ENCODE peak calls at places on chromosome 16, in four cellular contexts. W is gastrocnemius medialis, Y is heart left ventricle, Z is HepG2. G is an unnamed sample. For H3K4me1 and H3K9me3, the result is how much of the 10 kb centered on the place peaks cover.

GRCh38 chr16:53528797-53529196 is 25.8 kb upstream of the AKTIP start:
- DNase-seq in W (no peak), Y (no peak), Z (no peak), G (no peak)

GRCh38 chr16:14015948-14016347 is 55.2 kb upstream of the MRTFB start:
- DNase-seq in W (peak), Y (peak), Z (no peak), G (no peak)

GRCh38 chr16:22333457-22333994 is 36.3 kb downstream of the POLR3E start:
- DNase-seq in W (no peak), Y (no peak), Z (no peak), G (no peak)

GRCh38 chr16:47815655-47816054 is 340.1 kb downstream of the ABCC12 start:
- DNase-seq in W (no peak), Y (no peak), Z (no peak), G (no peak)

GRCh38 chr16:81625544-81626152 is 153.4 kb upstream of the PLCG2 start:
- DNase-seq in W (no peak), Y (peak), Z (no peak), G (no peak)

GRCh38 chr16:15610369-15610871 is 32.5 kb downstream of the MARF1 start:
- DNase-seq in W (no peak), Y (no peak), Z (peak), G (no peak)

GRCh38 chr16:56551796-56552738 is 12.8 kb upstream of the MT4 start:
- DNase-seq in W (no peak), Y (peak), Z (peak), G (no peak)

GRCh38 chr16:69131167-69131748 is 1.1 kb downstream of the CHTF8 start:
- DNase-seq in W (no peak), Y (no peak), Z (no peak), G (peak)

GRCh38 chr16:19168173-19169080 is at the start of gene SYT17:
- DNase-seq in W (no peak), Y (peak), Z (no peak), G (no peak)

GRCh38 chr16:21167360-21167759 is 8.9 kb downstream of the LDAF1 start:
- DNase-seq in W (no peak), Y (no peak), Z (no peak), G (no peak)

GRCh38 chr16:70688266-70688742 is 2.5 kb upstream of the MTSS2 start:
- DNase-seq in W (peak), Y (peak), Z (no peak), G (no peak)

GRCh38 chr16:54477766-54478165 is 191.2 kb upstream of the IRX3 start:
- DNase-seq in W (no peak), Y (no peak), Z (no peak), G (no peak)

GRCh38 chr16:4610011-4611005 is 4.4 kb downstream of the UBALD1 start:
- DNase-seq in W (no peak), Y (no peak), Z (no peak), G (no peak)

GRCh38 chr16:4612977-4613635 is 1.6 kb downstream of the UBALD1 start:
- DNase-seq in W (no peak), Y (no peak), Z (no peak), G (peak)

GRCh38 chr16:4611337-4612023 is 3.2 kb downstream of the UBALD1 start:
- DNase-seq in W (no peak), Y (no peak), Z (no peak), G (no peak)

GRCh38 chr16:4613636-4614570 is 785 bp downstream of the UBALD1 start:
- DNase-seq in W (no peak), Y (no peak), Z (peak), G (no peak)

GRCh38 chr16:4612474-4612931 is 2.2 kb downstream of the UBALD1 start:
- DNase-seq in W (no peak), Y (no peak), Z (no peak), G (no peak)
- H3K4me3 ChIP-seq in W (no peak), Y (no peak), Z (peak), G (no peak)

DNA sequence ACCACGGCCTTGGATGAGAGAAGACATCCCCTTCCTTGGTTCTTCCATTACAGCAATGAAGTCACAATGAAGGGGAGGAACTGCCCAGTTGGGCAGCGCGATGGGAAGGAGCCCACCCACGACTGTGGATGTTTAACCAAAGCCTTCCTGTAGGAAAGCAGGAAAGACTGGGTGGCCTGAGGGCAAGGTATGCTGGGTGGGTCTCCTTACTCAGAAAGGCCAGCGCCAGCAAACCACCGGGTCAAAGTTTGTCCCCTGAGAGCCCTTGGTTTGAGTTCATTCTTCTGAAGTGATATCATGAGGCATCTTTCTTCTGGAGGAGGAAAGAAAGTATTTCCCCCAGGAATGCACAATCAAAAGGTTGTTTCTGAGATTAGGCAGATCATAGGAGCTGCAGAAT is 105.2 kb downstream of the C16orf95 start:
- DNase-seq in W (no peak), Y (no peak), Z (no peak), G (no peak)
- H3K4me1 ChIP-seq in W (under half), Y (under half), Z (under half), G (under half)

GRCh38 chr16:89230210-89230609 is 12.7 kb downstream of the ZNF778 start:
- DNase-seq in W (no peak), Y (peak), Z (no peak), G (no peak)
- H3K9me3 ChIP-seq in W (under half), Y (under half), Z (under half), G (under half)

GRCh38 chr16:30571444-30572322 is at the start of gene ZNF688:
- DNase-seq in W (peak), Y (peak), Z (peak), G (peak)

GRCh38 chr16:30569746-30570325 is 1.7 kb downstream of the ZNF688 start:
- DNase-seq in W (no peak), Y (no peak), Z (no peak), G (no peak)

GRCh38 chr16:30570621-30571443 is 682 bp downstream of the ZNF688 start:
- DNase-seq in W (no peak), Y (peak), Z (no peak), G (no peak)

GRCh38 chr16:30574678-30575077 is 3.2 kb upstream of the ZNF688 start:
- DNase-seq in W (no peak), Y (no peak), Z (no peak), G (no peak)
- H3K4me3 ChIP-seq in W (no peak), Y (no peak), Z (no peak), G (no peak)

DNA sequence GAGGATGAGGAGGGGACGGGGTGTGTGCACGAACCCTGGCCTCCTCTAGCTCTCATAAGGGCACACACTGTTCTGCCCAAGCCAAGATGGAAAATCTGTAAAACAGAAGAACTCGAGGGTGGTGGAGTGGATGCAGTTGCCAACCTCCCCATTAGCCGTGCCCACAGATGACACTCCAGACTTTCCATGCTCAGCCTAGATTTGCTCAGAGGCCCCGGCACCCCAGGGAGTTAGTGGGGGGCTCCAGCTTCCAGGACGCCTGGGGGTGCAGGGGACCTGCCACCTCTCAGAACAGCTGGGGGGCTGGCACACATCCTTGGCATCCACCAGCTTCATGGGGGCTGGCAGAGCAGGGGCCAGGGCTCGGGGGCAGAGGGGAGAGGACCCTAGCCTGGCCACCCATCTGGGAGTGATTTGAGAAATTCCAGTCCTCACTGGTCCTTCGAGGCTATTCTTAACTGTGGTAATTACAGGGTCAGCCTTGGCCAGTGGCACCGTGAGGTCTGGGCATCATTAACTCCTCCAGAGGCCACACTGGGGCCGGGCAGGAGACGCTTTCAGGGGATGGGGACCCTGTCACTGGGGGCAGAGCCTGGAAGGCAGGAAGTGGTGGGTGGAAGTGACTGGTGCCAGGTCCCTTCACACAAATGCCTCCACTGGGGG is 14.3 kb downstream of the VASN start:
- DNase-seq in W (no peak), Y (no peak), Z (no peak), G (no peak)
- H3K4me1 ChIP-seq in W (under half), Y (under half), Z (under half), G (under half)

DNA sequence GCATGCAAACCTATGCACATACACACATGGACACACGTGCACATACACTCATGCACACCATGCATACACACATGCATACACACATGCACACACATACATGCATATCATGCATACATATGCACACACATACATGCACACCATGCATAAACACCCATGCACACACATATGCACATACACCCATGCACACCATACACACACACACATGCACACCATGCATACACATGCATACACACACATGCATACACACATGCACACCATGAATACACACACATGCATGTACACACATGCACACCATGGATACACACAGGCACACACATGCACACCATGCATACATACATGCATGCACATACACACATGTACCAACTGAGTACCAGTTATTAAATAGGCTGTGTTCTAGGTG is 543.3 kb upstream of the EEF2KMT start:
- DNase-seq in W (no peak), Y (no peak), Z (no peak), G (no peak)
- H3K9me3 ChIP-seq in W (under half), Y (under half), Z (under half), G (under half)

G was measured in Caco-2.